ENCODE peak calls at places on chromosomes 12 and 14, in nine cellular contexts. One of them, this sample, is unnamed.

GRCh38 chr12:131787143-131787660 is 41.0 kb upstream of the MMP17 start:
- DNase-seq in HS-27A: no peak
- DNase-seq in brain microvascular endothelial cell: no peak
- DNase-seq in GM12865: no peak
- DNase-seq in activated naive CD4-positive, alpha-beta T cell treated with anti-CD3 and anti-CD28 coated beads, Interleukin-2, amount 10 ng/mL, durations not matched to agents 7 days and 5 days: no peak
- DNase-seq in mammary epithelial cell: no peak
- DNase-seq in Panc1: no peak
- DNase-seq in A172: no peak
- DNase-seq in HFFc6: no peak
- DNase-seq in this sample: no peak

GRCh38 chr12:125983784-125984510 is 918.7 kb downstream of the AACS start:
- DNase-seq in activated naive CD4-positive, alpha-beta T cell treated with anti-CD3 and anti-CD28 coated beads, Interleukin-2, amount 10 ng/mL, durations not matched to agents 7 days and 5 days: no peak
- DNase-seq in A172: no peak
- DNase-seq in HFFc6: no peak
- DNase-seq in Panc1: no peak
- DNase-seq in GM12865: no peak
- DNase-seq in brain microvascular endothelial cell: no peak
- DNase-seq in HS-27A: no peak
- DNase-seq in mammary epithelial cell: no peak
- DNase-seq in this sample: no peak

GRCh38 chr14:102922490-102923200 is at the start of gene AMN:
- DNase-seq in brain microvascular endothelial cell: no peak
- DNase-seq in HFFc6: no peak
- DNase-seq in activated naive CD4-positive, alpha-beta T cell treated with anti-CD3 and anti-CD28 coated beads, Interleukin-2, amount 10 ng/mL, durations not matched to agents 7 days and 5 days: peak
- DNase-seq in mammary epithelial cell: no peak
- DNase-seq in HS-27A: no peak
- DNase-seq in Panc1: no peak
- DNase-seq in GM12865: peak
- DNase-seq in A172: no peak
- DNase-seq in this sample: no peak

GRCh38 chr14:32099473-32099872 is 22.4 kb downstream of the ARHGAP5 start:
- DNase-seq in GM12865: no peak
- DNase-seq in Panc1: no peak
- DNase-seq in HS-27A: no peak
- DNase-seq in brain microvascular endothelial cell: no peak
- DNase-seq in A172: no peak
- DNase-seq in activated naive CD4-positive, alpha-beta T cell treated with anti-CD3 and anti-CD28 coated beads, Interleukin-2, amount 10 ng/mL, durations not matched to agents 7 days and 5 days: no peak
- DNase-seq in mammary epithelial cell: no peak
- DNase-seq in HFFc6: no peak
- DNase-seq in this sample: no peak

GRCh38 chr12:14841761-14842160 is 1.6 kb downstream of the ART4 start:
- DNase-seq in HFFc6: peak
- DNase-seq in A172: peak
- DNase-seq in Panc1: no peak
- DNase-seq in mammary epithelial cell: peak
- DNase-seq in HS-27A: peak
- DNase-seq in brain microvascular endothelial cell: peak
- DNase-seq in GM12865: no peak
- DNase-seq in activated naive CD4-positive, alpha-beta T cell treated with anti-CD3 and anti-CD28 coated beads, Interleukin-2, amount 10 ng/mL, durations not matched to agents 7 days and 5 days: no peak
- DNase-seq in this sample: no peak

GRCh38 chr12:27545666-27546065 is 21.7 kb downstream of the PPFIBP1 start:
- DNase-seq in Panc1: no peak
- DNase-seq in HFFc6: no peak
- DNase-seq in HS-27A: no peak
- DNase-seq in activated naive CD4-positive, alpha-beta T cell treated with anti-CD3 and anti-CD28 coated beads, Interleukin-2, amount 10 ng/mL, durations not matched to agents 7 days and 5 days: no peak
- DNase-seq in GM12865: no peak
- DNase-seq in mammary epithelial cell: no peak
- DNase-seq in brain microvascular endothelial cell: no peak
- DNase-seq in A172: no peak
- DNase-seq in this sample: no peak

GRCh38 chr12:59619461-59620240 is 23.8 kb downstream of the SLC16A7 start:
- DNase-seq in activated naive CD4-positive, alpha-beta T cell treated with anti-CD3 and anti-CD28 coated beads, Interleukin-2, amount 10 ng/mL, durations not matched to agents 7 days and 5 days: no peak
- DNase-seq in HFFc6: no peak
- DNase-seq in A172: no peak
- DNase-seq in GM12865: no peak
- DNase-seq in Panc1: no peak
- DNase-seq in HS-27A: no peak
- DNase-seq in brain microvascular endothelial cell: no peak
- DNase-seq in mammary epithelial cell: no peak
- DNase-seq in this sample: no peak

GRCh38 chr14:22296722-22297121 is 292.3 kb downstream of the DAD1 start:
- DNase-seq in HS-27A: peak
- DNase-seq in mammary epithelial cell: peak
- DNase-seq in A172: peak
- DNase-seq in brain microvascular endothelial cell: peak
- DNase-seq in GM12865: no peak
- DNase-seq in Panc1: no peak
- DNase-seq in activated naive CD4-positive, alpha-beta T cell treated with anti-CD3 and anti-CD28 coated beads, Interleukin-2, amount 10 ng/mL, durations not matched to agents 7 days and 5 days: no peak
- DNase-seq in HFFc6: peak
- DNase-seq in this sample: peak

GRCh38 chr14:30227436-30227835 is 299.8 kb upstream of the PRKD1 start:
- DNase-seq in HFFc6: no peak
- DNase-seq in HS-27A: no peak
- DNase-seq in Panc1: no peak
- DNase-seq in activated naive CD4-positive, alpha-beta T cell treated with anti-CD3 and anti-CD28 coated beads, Interleukin-2, amount 10 ng/mL, durations not matched to agents 7 days and 5 days: no peak
- DNase-seq in mammary epithelial cell: no peak
- DNase-seq in A172: no peak
- DNase-seq in brain microvascular endothelial cell: no peak
- DNase-seq in GM12865: no peak
- DNase-seq in this sample: no peak

GRCh38 chr12:109258607-109259544 is 50.2 kb downstream of the FOXN4 start:
- DNase-seq in GM12865: no peak
- DNase-seq in mammary epithelial cell: no peak
- DNase-seq in HFFc6: no peak
- DNase-seq in A172: no peak
- DNase-seq in activated naive CD4-positive, alpha-beta T cell treated with anti-CD3 and anti-CD28 coated beads, Interleukin-2, amount 10 ng/mL, durations not matched to agents 7 days and 5 days: no peak
- DNase-seq in Panc1: no peak
- DNase-seq in HS-27A: no peak
- DNase-seq in brain microvascular endothelial cell: no peak
- DNase-seq in this sample: no peak

GRCh38 chr12:122811777-122812176 is 23.5 kb upstream of the HIP1R start:
- DNase-seq in HFFc6: no peak
- DNase-seq in mammary epithelial cell: no peak
- DNase-seq in HS-27A: no peak
- DNase-seq in activated naive CD4-positive, alpha-beta T cell treated with anti-CD3 and anti-CD28 coated beads, Interleukin-2, amount 10 ng/mL, durations not matched to agents 7 days and 5 days: no peak
- DNase-seq in brain microvascular endothelial cell: no peak
- DNase-seq in Panc1: no peak
- DNase-seq in A172: no peak
- DNase-seq in GM12865: no peak
- DNase-seq in this sample: no peak

GRCh38 chr12:74945771-74946198 is 263.9 kb downstream of the KCNC2 start:
- DNase-seq in HS-27A: no peak
- DNase-seq in GM12865: no peak
- DNase-seq in mammary epithelial cell: peak
- DNase-seq in brain microvascular endothelial cell: no peak
- DNase-seq in activated naive CD4-positive, alpha-beta T cell treated with anti-CD3 and anti-CD28 coated beads, Interleukin-2, amount 10 ng/mL, durations not matched to agents 7 days and 5 days: no peak
- DNase-seq in HFFc6: no peak
- DNase-seq in Panc1: no peak
- DNase-seq in A172: no peak
- DNase-seq in this sample: no peak

GRCh38 chr14:84969501-84969900 is 560.4 kb upstream of the FLRT2 start:
- DNase-seq in brain microvascular endothelial cell: no peak
- DNase-seq in A172: no peak
- DNase-seq in mammary epithelial cell: peak
- DNase-seq in activated naive CD4-positive, alpha-beta T cell treated with anti-CD3 and anti-CD28 coated beads, Interleukin-2, amount 10 ng/mL, durations not matched to agents 7 days and 5 days: no peak
- DNase-seq in Panc1: no peak
- DNase-seq in GM12865: no peak
- DNase-seq in HFFc6: no peak
- DNase-seq in HS-27A: no peak
- DNase-seq in this sample: no peak

GRCh38 chr14:77458249-77458950 is 507 bp downstream of the AHSA1 start:
- DNase-seq in Panc1: no peak
- DNase-seq in activated naive CD4-positive, alpha-beta T cell treated with anti-CD3 and anti-CD28 coated beads, Interleukin-2, amount 10 ng/mL, durations not matched to agents 7 days and 5 days: peak
- DNase-seq in mammary epithelial cell: peak
- DNase-seq in brain microvascular endothelial cell: peak
- DNase-seq in HS-27A: peak
- DNase-seq in HFFc6: peak
- DNase-seq in A172: peak
- DNase-seq in GM12865: peak
- DNase-seq in this sample: no peak

GRCh38 chr12:111447571-111448265 is 42.0 kb downstream of the SH2B3 start:
- DNase-seq in activated naive CD4-positive, alpha-beta T cell treated with anti-CD3 and anti-CD28 coated beads, Interleukin-2, amount 10 ng/mL, durations not matched to agents 7 days and 5 days: no peak
- DNase-seq in brain microvascular endothelial cell: no peak
- DNase-seq in GM12865: peak
- DNase-seq in mammary epithelial cell: no peak
- DNase-seq in Panc1: no peak
- DNase-seq in A172: no peak
- DNase-seq in HFFc6: no peak
- DNase-seq in HS-27A: no peak
- DNase-seq in this sample: no peak

GRCh38 chr12:11810962-11811361 is 161.5 kb downstream of the ETV6 start:
- DNase-seq in HFFc6: no peak
- DNase-seq in activated naive CD4-positive, alpha-beta T cell treated with anti-CD3 and anti-CD28 coated beads, Interleukin-2, amount 10 ng/mL, durations not matched to agents 7 days and 5 days: no peak
- DNase-seq in Panc1: no peak
- DNase-seq in A172: no peak
- DNase-seq in mammary epithelial cell: no peak
- DNase-seq in GM12865: peak
- DNase-seq in brain microvascular endothelial cell: no peak
- DNase-seq in HS-27A: no peak
- DNase-seq in this sample: no peak

GRCh38 chr14:90495357-90496276 is 98.8 kb downstream of the CALM1 start:
- DNase-seq in HFFc6: peak
- DNase-seq in Panc1: no peak
- DNase-seq in activated naive CD4-positive, alpha-beta T cell treated with anti-CD3 and anti-CD28 coated beads, Interleukin-2, amount 10 ng/mL, durations not matched to agents 7 days and 5 days: peak
- DNase-seq in HS-27A: peak
- DNase-seq in mammary epithelial cell: peak
- DNase-seq in A172: peak
- DNase-seq in brain microvascular endothelial cell: peak
- DNase-seq in GM12865: peak
- DNase-seq in this sample: no peak

GRCh38 chr12:91023326-91024004 is 18.7 kb upstream of the EPYC start:
- DNase-seq in HFFc6: peak
- DNase-seq in mammary epithelial cell: peak
- DNase-seq in Panc1: no peak
- DNase-seq in GM12865: peak
- DNase-seq in A172: peak
- DNase-seq in brain microvascular endothelial cell: peak
- DNase-seq in activated naive CD4-positive, alpha-beta T cell treated with anti-CD3 and anti-CD28 coated beads, Interleukin-2, amount 10 ng/mL, durations not matched to agents 7 days and 5 days: no peak
- DNase-seq in HS-27A: peak
- DNase-seq in this sample: peak

GRCh38 chr14:41668346-41668745 is 61.7 kb downstream of the LRFN5 start:
- DNase-seq in Panc1: no peak
- DNase-seq in GM12865: no peak
- DNase-seq in activated naive CD4-positive, alpha-beta T cell treated with anti-CD3 and anti-CD28 coated beads, Interleukin-2, amount 10 ng/mL, durations not matched to agents 7 days and 5 days: no peak
- DNase-seq in mammary epithelial cell: no peak
- DNase-seq in HS-27A: no peak
- DNase-seq in brain microvascular endothelial cell: no peak
- DNase-seq in HFFc6: no peak
- DNase-seq in A172: no peak
- DNase-seq in this sample: no peak

GRCh38 chr14:79331820-79332219 is 879.5 kb downstream of the DIO2 start:
- DNase-seq in A172: no peak
- DNase-seq in mammary epithelial cell: no peak
- DNase-seq in brain microvascular endothelial cell: no peak
- DNase-seq in GM12865: no peak
- DNase-seq in Panc1: no peak
- DNase-seq in activated naive CD4-positive, alpha-beta T cell treated with anti-CD3 and anti-CD28 coated beads, Interleukin-2, amount 10 ng/mL, durations not matched to agents 7 days and 5 days: no peak
- DNase-seq in HFFc6: no peak
- DNase-seq in HS-27A: no peak
- DNase-seq in this sample: no peak

GRCh38 chr14:36807727-36808126 is 146.1 kb downstream of the PAX9 start:
- DNase-seq in brain microvascular endothelial cell: no peak
- DNase-seq in A172: no peak
- DNase-seq in GM12865: no peak
- DNase-seq in activated naive CD4-positive, alpha-beta T cell treated with anti-CD3 and anti-CD28 coated beads, Interleukin-2, amount 10 ng/mL, durations not matched to agents 7 days and 5 days: no peak
- DNase-seq in mammary epithelial cell: no peak
- DNase-seq in HS-27A: no peak
- DNase-seq in HFFc6: no peak
- DNase-seq in Panc1: no peak
- DNase-seq in this sample: no peak

GRCh38 chr14:57487771-57488170 is 5.9 kb downstream of the CCDC198 start:
- DNase-seq in A172: no peak
- DNase-seq in HFFc6: peak
- DNase-seq in GM12865: no peak
- DNase-seq in Panc1: no peak
- DNase-seq in activated naive CD4-positive, alpha-beta T cell treated with anti-CD3 and anti-CD28 coated beads, Interleukin-2, amount 10 ng/mL, durations not matched to agents 7 days and 5 days: no peak
- DNase-seq in brain microvascular endothelial cell: no peak
- DNase-seq in HS-27A: no peak
- DNase-seq in mammary epithelial cell: no peak
- DNase-seq in this sample: no peak

GRCh38 chr12:93944196-93944595 is 204.2 kb upstream of the PLXNC1 start:
- DNase-seq in A172: no peak
- DNase-seq in activated naive CD4-positive, alpha-beta T cell treated with anti-CD3 and anti-CD28 coated beads, Interleukin-2, amount 10 ng/mL, durations not matched to agents 7 days and 5 days: no peak
- DNase-seq in HFFc6: peak
- DNase-seq in HS-27A: no peak
- DNase-seq in GM12865: no peak
- DNase-seq in mammary epithelial cell: no peak
- DNase-seq in Panc1: no peak
- DNase-seq in brain microvascular endothelial cell: no peak
- DNase-seq in this sample: no peak

GRCh38 chr12:12776261-12776660 is 9.2 kb upstream of the APOLD1 start:
- DNase-seq in activated naive CD4-positive, alpha-beta T cell treated with anti-CD3 and anti-CD28 coated beads, Interleukin-2, amount 10 ng/mL, durations not matched to agents 7 days and 5 days: no peak
- DNase-seq in HFFc6: no peak
- DNase-seq in mammary epithelial cell: peak
- DNase-seq in HS-27A: no peak
- DNase-seq in A172: peak
- DNase-seq in brain microvascular endothelial cell: no peak
- DNase-seq in Panc1: no peak
- DNase-seq in GM12865: no peak
- DNase-seq in this sample: no peak

GRCh38 chr14:72256055-72256454 is 323.8 kb downstream of the RGS6 start:
- DNase-seq in A172: peak
- DNase-seq in brain microvascular endothelial cell: peak
- DNase-seq in mammary epithelial cell: peak
- DNase-seq in Panc1: no peak
- DNase-seq in GM12865: no peak
- DNase-seq in activated naive CD4-positive, alpha-beta T cell treated with anti-CD3 and anti-CD28 coated beads, Interleukin-2, amount 10 ng/mL, durations not matched to agents 7 days and 5 days: no peak
- DNase-seq in HS-27A: no peak
- DNase-seq in HFFc6: no peak
- DNase-seq in this sample: peak

GRCh38 chr12:42020226-42020625 is 124.4 kb downstream of the GXYLT1 start:
- DNase-seq in brain microvascular endothelial cell: no peak
- DNase-seq in A172: no peak
- DNase-seq in HS-27A: no peak
- DNase-seq in activated naive CD4-positive, alpha-beta T cell treated with anti-CD3 and anti-CD28 coated beads, Interleukin-2, amount 10 ng/mL, durations not matched to agents 7 days and 5 days: no peak
- DNase-seq in GM12865: no peak
- DNase-seq in Panc1: no peak
- DNase-seq in HFFc6: no peak
- DNase-seq in mammary epithelial cell: no peak
- DNase-seq in this sample: no peak

GRCh38 chr12:15731940-15732339 is 57.2 kb downstream of the EPS8 start:
- DNase-seq in mammary epithelial cell: no peak
- DNase-seq in HFFc6: no peak
- DNase-seq in HS-27A: no peak
- DNase-seq in Panc1: no peak
- DNase-seq in A172: no peak
- DNase-seq in activated naive CD4-positive, alpha-beta T cell treated with anti-CD3 and anti-CD28 coated beads, Interleukin-2, amount 10 ng/mL, durations not matched to agents 7 days and 5 days: no peak
- DNase-seq in GM12865: no peak
- DNase-seq in brain microvascular endothelial cell: no peak
- DNase-seq in this sample: no peak

GRCh38 chr12:114967187-114967586 is 283.2 kb upstream of the TBX3 start:
- DNase-seq in brain microvascular endothelial cell: no peak
- DNase-seq in mammary epithelial cell: no peak
- DNase-seq in activated naive CD4-positive, alpha-beta T cell treated with anti-CD3 and anti-CD28 coated beads, Interleukin-2, amount 10 ng/mL, durations not matched to agents 7 days and 5 days: no peak
- DNase-seq in GM12865: no peak
- DNase-seq in HFFc6: no peak
- DNase-seq in A172: no peak
- DNase-seq in Panc1: no peak
- DNase-seq in HS-27A: no peak
- DNase-seq in this sample: no peak

GRCh38 chr12:54082402-54082892 is 28.8 kb downstream of the HOXC4 start:
- DNase-seq in Panc1: no peak
- DNase-seq in HS-27A: no peak
- DNase-seq in HFFc6: no peak
- DNase-seq in GM12865: no peak
- DNase-seq in A172: no peak
- DNase-seq in activated naive CD4-positive, alpha-beta T cell treated with anti-CD3 and anti-CD28 coated beads, Interleukin-2, amount 10 ng/mL, durations not matched to agents 7 days and 5 days: peak
- DNase-seq in mammary epithelial cell: no peak
- DNase-seq in brain microvascular endothelial cell: no peak
- DNase-seq in this sample: peak

GRCh38 chr12:72074065-72074464 is 135.4 kb downstream of the TPH2 start:
- DNase-seq in GM12865: no peak
- DNase-seq in mammary epithelial cell: no peak
- DNase-seq in Panc1: no peak
- DNase-seq in A172: no peak
- DNase-seq in brain microvascular endothelial cell: no peak
- DNase-seq in activated naive CD4-positive, alpha-beta T cell treated with anti-CD3 and anti-CD28 coated beads, Interleukin-2, amount 10 ng/mL, durations not matched to agents 7 days and 5 days: no peak
- DNase-seq in HS-27A: no peak
- DNase-seq in HFFc6: no peak
- DNase-seq in this sample: no peak

GRCh38 chr12:119012179-119012578 is 30.8 kb downstream of the SRRM4 start:
- DNase-seq in brain microvascular endothelial cell: no peak
- DNase-seq in mammary epithelial cell: no peak
- DNase-seq in HS-27A: no peak
- DNase-seq in HFFc6: no peak
- DNase-seq in A172: no peak
- DNase-seq in Panc1: no peak
- DNase-seq in GM12865: no peak
- DNase-seq in activated naive CD4-positive, alpha-beta T cell treated with anti-CD3 and anti-CD28 coated beads, Interleukin-2, amount 10 ng/mL, durations not matched to agents 7 days and 5 days: no peak
- DNase-seq in this sample: no peak

This sample was measured in retinal pigment epithelial cell.